ENCODE peak calls at places on chromosomes 1 and 21, in eight cellular contexts. I is heart right ventricle, C is fibroblast of pulmonary artery, D is mucosa of descending colon, M is sigmoid colon, W is GM06990, X is cardiac fibroblast, T is fibroblast of the aortic adventitia. U is an unnamed sample.

GRCh38 chr1:182725264-182725965 is 41.0 kb upstream of the RGS8 start:
- DNase-seq in I (peak; percentile 18), C (peak; percentile 11), D (no peak), M (peak; percentile 66), W (no peak), X (peak; percentile 13), T (no peak), U (no peak)

GRCh38 chr1:29235955-29236742 is at the start of gene PTPRU:
- DNase-seq in I (peak; percentile 83), C (peak; percentile 69), D (peak; percentile 82), M (peak; percentile 90), W (peak; percentile 72), X (peak; percentile 58), T (peak; percentile 49), U (peak; percentile 79)

GRCh38 chr1:235077571-235078479 is 50.8 kb downstream of the TOMM20 start:
- DNase-seq in I (no peak), C (no peak), D (peak; percentile 56), M (no peak), W (peak; percentile 81), X (peak; percentile 22), T (no peak), U (no peak)

GRCh38 chr1:179807291-179807690 is 64.2 kb downstream of the FAM163A start:
- DNase-seq in I (no peak), C (no peak), D (no peak), M (no peak), W (no peak), X (no peak), T (no peak), U (no peak)

GRCh38 chr1:167628754-167629515 is 1.1 kb upstream of the RCSD1 start:
- DNase-seq in I (no peak), C (no peak), D (no peak), M (no peak), W (no peak), X (no peak), T (no peak), U (no peak)

GRCh38 chr1:239363920-239364319 is 22.4 kb upstream of the CHRM3 start:
- DNase-seq in I (no peak), C (no peak), D (no peak), M (no peak), W (no peak), X (no peak), T (no peak), U (no peak)

GRCh38 chr1:152048641-152048970 is 11.8 kb upstream of the S100A11 start:
- DNase-seq in I (no peak), C (no peak), D (no peak), M (no peak), W (no peak), X (no peak), T (no peak), U (no peak)

GRCh38 chr1:201739492-201740085 is 89.4 kb upstream of the IPO9 start:
- DNase-seq in I (peak; percentile 69), C (peak; percentile 61), D (peak; percentile 73), M (peak; percentile 88), W (no peak), X (peak; percentile 58), T (no peak), U (peak; percentile 67)

GRCh38 chr1:56965916-56966697 is at the start of gene C8B:
- DNase-seq in I (no peak), C (no peak), D (no peak), M (no peak), W (no peak), X (no peak), T (no peak), U (no peak)

DNA sequence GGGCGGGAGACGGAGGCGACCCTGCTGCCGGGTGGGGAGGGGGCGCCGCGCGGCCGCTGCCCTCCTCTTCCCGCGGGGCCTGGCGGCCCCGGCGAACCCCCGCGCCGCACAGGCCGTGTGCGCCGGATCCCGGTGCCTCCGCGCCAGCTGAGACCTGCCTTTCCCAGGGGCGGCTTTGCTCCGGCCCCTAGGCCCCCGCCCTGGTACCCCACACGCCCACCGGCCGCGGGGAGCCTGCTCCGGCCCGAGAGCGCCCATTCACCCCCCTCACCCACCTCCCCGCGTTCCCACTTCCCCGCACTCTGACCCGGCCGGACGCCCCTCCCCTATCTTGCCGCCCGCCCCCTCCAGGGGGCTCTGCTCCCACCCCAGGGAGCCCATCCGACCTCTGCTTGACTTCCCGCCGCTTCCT is 375 bp downstream of the HTR6 start:
- DNase-seq in I (no peak), C (no peak), D (no peak), M (no peak), W (no peak), X (no peak), T (no peak), U (no peak)
- H3K4me3 ChIP-seq in I (peak overlapping the region; percentile 19), C (no peak overlapping the region), D (no peak overlapping the region), M (peak overlapping the region; percentile 17), W (peak overlapping the region; percentile 45), X (no peak overlapping the region), T (peak overlapping the region; percentile 13), U (no peak overlapping the region)

DNA sequence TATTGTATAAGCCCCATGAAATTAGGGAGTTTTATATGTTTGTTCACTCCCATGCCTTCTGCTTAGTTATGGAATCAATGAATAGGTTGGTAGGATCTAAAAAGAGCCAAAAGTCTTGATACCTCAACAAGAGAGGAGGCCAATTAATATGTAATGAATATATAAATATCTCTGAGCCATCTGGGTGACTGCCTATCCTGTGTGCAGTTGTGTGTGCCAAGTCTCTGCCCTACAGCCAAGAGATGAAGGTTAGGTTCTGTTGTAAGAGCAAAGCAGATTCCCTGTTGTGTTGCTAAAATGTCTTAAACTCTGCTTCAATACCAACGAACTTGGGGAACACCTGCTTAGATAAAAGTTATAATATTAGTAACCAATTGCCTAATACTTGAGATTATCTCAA is 61.8 kb upstream of the GORAB start:
- DNase-seq in I (no peak), C (no peak), D (no peak), M (no peak), W (no peak), X (no peak), T (peak; percentile 31), U (no peak)
- H3K4me3 ChIP-seq in I (no peak overlapping the region), C (no peak overlapping the region), D (no peak overlapping the region), M (no peak overlapping the region), W (no peak overlapping the region), X (no peak overlapping the region), T (no peak overlapping the region), U (no peak overlapping the region)

GRCh38 chr21:44326716-44327602 is 12.2 kb downstream of the CFAP410 start:
- DNase-seq in I (no peak), C (no peak), D (no peak), M (no peak), W (no peak), X (no peak), T (no peak), U (no peak)
- H3K4me3 ChIP-seq in I (no peak overlapping the region), C (no peak overlapping the region), D (no peak overlapping the region), M (no peak overlapping the region), W (no peak overlapping the region), X (no peak overlapping the region), T (no peak overlapping the region), U (no peak overlapping the region)

GRCh38 chr1:48472747-48473146 is 743 bp upstream of the SPATA6 start:
- DNase-seq in I (no peak), C (no peak), D (no peak), M (no peak), W (no peak), X (no peak), T (no peak), U (no peak)

GRCh38 chr1:48471603-48472576 is at the start of gene SPATA6:
- DNase-seq in I (peak; percentile 99), C (peak; percentile 96), D (peak; percentile 98), M (peak; percentile 99), W (peak; percentile 88), X (peak; percentile 97), T (peak; percentile 93), U (peak; percentile 97)

GRCh38 chr1:48469616-48470500 is 2.1 kb downstream of the SPATA6 start:
- DNase-seq in I (peak; percentile 53), C (peak; percentile 87), D (peak; percentile 61), M (peak; percentile 80), W (no peak), X (peak; percentile 84), T (peak; percentile 85), U (peak; percentile 70)

GRCh38 chr1:48470506-48470905 is 1.5 kb downstream of the SPATA6 start:
- DNase-seq in I (peak; percentile 28), C (peak; percentile 52), D (peak; percentile 60), M (peak; percentile 79), W (no peak), X (peak; percentile 55), T (no peak), U (peak; percentile 36)

DNA sequence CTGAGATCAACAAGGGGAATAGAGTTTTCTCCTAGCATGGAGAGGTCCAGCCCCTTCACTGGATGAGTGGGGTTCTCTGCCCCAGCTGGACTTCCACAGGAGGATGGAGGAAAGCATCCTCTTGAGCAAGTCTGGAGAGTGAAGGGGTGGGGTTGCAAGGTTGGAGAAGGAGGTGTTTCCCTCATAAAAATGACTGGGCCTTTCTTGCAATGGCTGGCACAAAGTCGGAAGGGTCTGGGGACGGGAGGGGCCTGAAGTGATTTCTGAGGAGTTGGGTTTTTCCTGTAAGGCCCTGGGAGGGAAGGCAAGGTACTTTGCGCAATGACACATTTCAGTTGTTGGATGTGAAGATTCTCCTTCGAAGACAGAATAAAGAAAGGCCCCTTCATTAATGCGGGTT is 901 bp downstream of the SPATA6 start:
- DNase-seq in I (no peak), C (peak; percentile 28), D (no peak), M (peak; percentile 75), W (no peak), X (peak; percentile 31), T (peak; percentile 16), U (no peak)
- H3K4me3 ChIP-seq in I (peak overlapping the region; percentile 80), C (peak overlapping the region; percentile 73), D (no peak overlapping the region), M (peak overlapping the region; percentile 70), W (no peak overlapping the region), X (peak overlapping the region; percentile 73), T (peak overlapping the region; percentile 75), U (peak overlapping the region; percentile 71)

GRCh38 chr1:7784492-7785071 is 491 bp downstream of the PER3 start:
- DNase-seq in I (peak; percentile 35), C (no peak), D (peak; percentile 68), M (peak; percentile 79), W (peak; percentile 15), X (no peak), T (no peak), U (peak; percentile 60)

GRCh38 chr1:7785108-7785507 is 1.0 kb downstream of the PER3 start:
- DNase-seq in I (no peak), C (no peak), D (no peak), M (no peak), W (no peak), X (no peak), T (no peak), U (no peak)

GRCh38 chr1:7783826-7784491 is at the start of gene PER3:
- DNase-seq in I (peak; percentile 99), C (peak; percentile 98), D (peak; percentile 97), M (peak; percentile 99), W (peak; percentile 94), X (peak; percentile 96), T (peak; percentile 96), U (peak; percentile 99)

GRCh38 chr1:7781923-7782495 is 2.1 kb upstream of the PER3 start:
- DNase-seq in I (no peak), C (no peak), D (peak; percentile 74), M (no peak), W (peak; percentile 28), X (no peak), T (no peak), U (no peak)

GRCh38 chr1:7783178-7783711 is 846 bp upstream of the PER3 start:
- DNase-seq in I (peak; percentile 74), C (peak; percentile 52), D (peak; percentile 83), M (peak; percentile 93), W (peak; percentile 66), X (peak; percentile 36), T (peak; percentile 57), U (peak; percentile 82)
- H3K4me3 ChIP-seq in I (peak overlapping the region; percentile 64), C (peak overlapping the region; percentile 56), D (no peak overlapping the region), M (peak overlapping the region; percentile 91), W (peak overlapping the region; percentile 64), X (peak overlapping the region; percentile 54), T (peak overlapping the region; percentile 63), U (no peak overlapping the region)

GRCh38 chr1:159261726-159262494 is 40.2 kb upstream of the FCER1A start:
- DNase-seq in I (no peak), C (no peak), D (no peak), M (no peak), W (no peak), X (peak; percentile 23), T (no peak), U (no peak)
- H3K4me3 ChIP-seq in I (no peak overlapping the region), C (no peak overlapping the region), D (no peak overlapping the region), M (no peak overlapping the region), W (no peak overlapping the region), X (no peak overlapping the region), T (no peak overlapping the region), U (no peak overlapping the region)